ENCODE peak calls at places on chromosome 17, in nine cellular contexts. E, X, F, H, Z, Q, R, D and G are unnamed samples.

GRCh38 chr17:4679652-4680051 is 24.3 kb downstream of the PELP1 start:
- DNase-seq in F (no peak), E (no peak), Z (no peak), H (no peak), Q (no peak), D (no peak), X (no peak), R (no peak), G (no peak)

GRCh38 chr17:3893003-3893719 is at the start of gene CAMKK1:
- DNase-seq in R (peak), E (peak), X (peak), Q (peak), D (peak), H (peak), Z (peak), F (peak), G (peak)

GRCh38 chr17:46777943-46778915 is 40.3 kb downstream of the WNT3 start:
- DNase-seq in R (peak), E (no peak), D (no peak), H (peak), Z (no peak), Q (no peak), X (no peak), F (no peak), G (no peak)

GRCh38 chr17:76422860-76423259 is 30.1 kb downstream of the UBE2O start:
- DNase-seq in H (no peak), D (no peak), Q (no peak), F (no peak), X (no peak), Z (no peak), R (no peak), E (no peak), G (no peak)

GRCh38 chr17:35073183-35073790 is 9.8 kb upstream of the RFFL start:
- DNase-seq in D (no peak), R (no peak), H (no peak), X (no peak), F (no peak), E (no peak), Q (no peak), Z (no peak), G (no peak)

GRCh38 chr17:69654981-69655581 is 240.6 kb downstream of the MAP2K6 start:
- DNase-seq in Q (no peak), X (no peak), E (no peak), F (no peak), D (no peak), H (no peak), R (no peak), Z (no peak), G (no peak)

GRCh38 chr17:41544497-41544896 is 16.4 kb upstream of the KRT19 start:
- DNase-seq in F (no peak), X (no peak), R (peak), H (peak), Q (no peak), D (no peak), E (no peak), Z (peak), G (no peak)

GRCh38 chr17:67520282-67520906 is 143.3 kb downstream of the PITPNC1 start:
- DNase-seq in Q (no peak), D (no peak), R (no peak), X (no peak), E (no peak), F (no peak), H (no peak), Z (no peak), G (no peak)

GRCh38 chr17:82059272-82060000 is 6.2 kb downstream of the DUS1L start:
- DNase-seq in R (no peak), F (no peak), D (no peak), X (no peak), H (no peak), Z (no peak), E (no peak), Q (peak), G (no peak)

GRCh38 chr17:80153004-80153403 is 6.1 kb upstream of the EIF4A3 start:
- DNase-seq in H (no peak), Q (no peak), E (no peak), F (no peak), Z (no peak), D (no peak), R (no peak), X (no peak), G (no peak)

GRCh38 chr17:49861150-49861884 is 13.4 kb upstream of the TAC4 start:
- DNase-seq in R (peak), X (no peak), Z (peak), Q (no peak), H (peak), D (no peak), E (peak), F (no peak), G (peak)

GRCh38 chr17:73109603-73110002 is 17.1 kb upstream of the SLC39A11 start:
- DNase-seq in X (no peak), Z (no peak), D (no peak), H (no peak), R (no peak), F (no peak), E (no peak), Q (no peak), G (no peak)

GRCh38 chr17:45895304-45895968 is 1.1 kb downstream of the MAPT start:
- DNase-seq in Q (no peak), D (no peak), E (no peak), Z (peak), R (peak), H (no peak), F (no peak), X (no peak), G (peak)

GRCh38 chr17:44842748-44843147 is 4.9 kb upstream of the HIGD1B start:
- DNase-seq in Q (no peak), X (no peak), Z (peak), E (no peak), F (no peak), H (no peak), D (no peak), R (peak), G (no peak)

GRCh38 chr17:77354721-77355455 is 214.1 kb downstream of the SEC14L1 start:
- DNase-seq in F (peak), X (peak), H (no peak), Q (peak), Z (peak), R (no peak), E (no peak), D (peak), G (peak)

GRCh38 chr17:77323413-77324171 is 182.8 kb downstream of the SEC14L1 start:
- DNase-seq in Z (peak), E (no peak), R (no peak), Q (peak), H (peak), X (peak), F (no peak), D (peak), G (no peak)

GRCh38 chr17:32323784-32324590 is 18.0 kb downstream of the C17orf75 start:
- DNase-seq in R (peak), E (peak), F (no peak), H (no peak), D (no peak), X (no peak), Q (peak), Z (no peak), G (no peak)

GRCh38 chr17:50214986-50215730 is 13.7 kb upstream of the COL1A1 start:
- DNase-seq in E (no peak), R (no peak), F (peak), X (no peak), Q (no peak), Z (no peak), H (no peak), D (no peak), G (no peak)

DNA sequence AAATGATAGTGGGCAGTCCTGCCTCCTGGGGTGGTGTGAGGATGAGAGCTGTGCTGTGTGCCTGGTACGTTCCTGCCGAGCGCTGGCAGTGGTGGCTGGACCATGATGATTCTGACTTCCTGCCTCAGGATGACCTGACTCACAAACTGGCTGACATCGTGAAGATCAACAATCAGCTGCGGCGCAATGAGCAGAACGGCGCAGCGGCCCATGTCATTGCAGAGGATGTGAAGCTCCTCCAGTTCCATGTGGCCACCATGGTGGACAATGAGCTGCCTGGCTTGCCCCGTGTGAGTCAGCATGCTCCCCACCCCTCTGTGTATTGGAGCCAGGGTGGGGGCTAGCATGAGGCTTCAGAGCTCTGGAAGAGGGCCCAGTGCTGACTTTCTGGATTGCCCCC is 13.1 kb downstream of the POLR2A start:
- DNase-seq in R (no peak), H (no peak), D (no peak), Q (no peak), F (no peak), Z (no peak), X (no peak), E (no peak), G (no peak)
- TF ChIP-seq CTCF in R (no peak), H (no peak), D (no peak), Q (no peak), F (no peak), Z (no peak), X (no peak), E (no peak), G (no peak)

GRCh38 chr17:40342575-40343058 is 21.9 kb downstream of the GJD3 start:
- DNase-seq in D (no peak), E (no peak), Z (no peak), Q (no peak), H (no peak), F (no peak), X (no peak), R (no peak), G (no peak)

GRCh38 chr17:40341808-40342574 is 22.5 kb downstream of the GJD3 start:
- DNase-seq in Z (peak), E (peak), X (peak), R (peak), Q (peak), F (peak), H (peak), D (peak), G (peak)

GRCh38 chr17:40340327-40340726 is 24.2 kb downstream of the GJD3 start:
- DNase-seq in F (no peak), Z (no peak), X (no peak), H (no peak), E (no peak), D (no peak), Q (no peak), R (no peak), G (no peak)

GRCh38 chr17:40339068-40339699 is 25.4 kb downstream of the GJD3 start:
- DNase-seq in E (no peak), F (no peak), D (no peak), X (no peak), H (no peak), Z (no peak), Q (no peak), R (no peak), G (no peak)

DNA sequence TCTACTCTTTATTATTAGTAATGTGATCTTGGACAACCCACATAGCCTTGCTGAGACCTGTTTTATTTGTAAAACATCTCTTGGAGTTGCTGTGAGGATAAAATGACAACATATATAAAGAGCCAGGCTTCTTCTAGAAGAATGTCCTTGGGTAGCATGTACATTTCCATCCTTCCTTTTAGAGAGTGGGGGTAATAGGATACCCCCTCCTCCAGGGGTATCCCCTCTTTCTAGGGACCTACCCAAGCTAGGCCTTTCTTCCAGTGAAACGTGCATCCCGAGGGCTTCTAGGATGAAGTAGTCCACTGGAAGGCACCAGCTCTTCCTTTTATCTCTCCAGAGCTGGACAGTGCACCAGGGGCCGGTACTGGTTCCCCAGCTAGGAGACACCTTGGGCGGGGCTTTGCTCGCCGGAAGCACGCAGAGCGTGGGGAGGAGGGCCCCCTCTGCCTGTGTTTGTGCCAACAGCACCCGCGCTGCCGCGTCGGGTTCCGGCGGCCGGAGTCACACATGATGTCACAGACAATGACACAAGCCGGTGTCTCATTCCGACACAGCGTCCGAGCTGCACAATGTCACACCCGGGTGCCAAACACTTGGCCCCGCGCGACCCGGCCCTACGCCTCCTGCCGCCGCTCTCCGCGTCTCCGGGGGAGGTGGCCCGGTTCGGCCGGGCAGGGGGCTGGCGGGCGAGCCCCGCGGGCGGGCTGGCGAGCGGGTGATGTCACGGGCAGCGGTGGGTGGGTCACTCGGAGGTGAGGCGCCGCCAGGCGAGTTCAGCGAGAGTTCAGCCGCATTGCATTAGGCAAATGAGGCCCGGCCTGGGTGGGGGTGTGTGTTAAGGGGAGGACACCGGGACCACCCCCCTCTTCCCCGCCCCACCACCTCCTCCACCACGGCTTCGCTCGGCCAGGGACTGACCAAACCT is 23.4 kb downstream of the GJD3 start:
- DNase-seq in R (peak), H (peak), X (peak), D (peak), F (peak), E (peak), Q (peak), Z (peak), G (peak)
- H3K4me3 ChIP-seq in R (peak), H (peak), X (peak), D (peak), F (peak), E (peak), Q (peak), Z (peak), G (peak)

DNA sequence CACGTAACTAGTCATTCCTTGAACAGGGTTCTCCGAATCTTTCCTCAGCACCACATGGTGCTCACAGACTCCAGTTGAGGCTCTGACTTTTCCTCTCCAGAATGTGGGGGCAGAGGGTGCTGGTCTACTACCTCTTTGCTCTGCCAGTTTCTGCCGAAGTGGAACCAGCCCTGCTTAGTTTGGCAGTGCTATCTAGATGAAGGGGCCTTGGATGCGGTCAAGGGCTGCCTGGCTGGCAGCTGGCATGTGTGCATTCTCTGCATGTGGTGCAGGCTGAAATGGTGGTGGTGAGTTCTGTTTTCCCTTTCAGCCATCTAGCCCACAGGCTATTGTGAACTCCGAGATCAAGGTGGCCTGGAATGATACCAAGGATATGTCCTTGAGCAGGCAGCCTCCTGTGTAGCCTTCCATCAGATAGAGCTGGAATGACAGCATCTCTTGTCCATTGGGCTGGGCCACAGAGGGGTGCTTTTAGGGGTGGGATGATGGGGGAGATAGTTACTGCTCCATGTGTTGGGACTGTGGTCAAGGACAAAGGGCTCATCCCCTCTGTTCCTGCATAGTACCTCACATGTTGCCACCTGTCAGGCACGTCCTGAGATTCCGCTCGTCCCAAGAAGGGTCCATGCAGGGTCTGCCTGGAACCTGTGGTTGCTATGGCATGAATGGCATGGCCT is 2.0 kb downstream of the DYNLL2 start:
- DNase-seq in D (no peak), H (peak), Z (no peak), F (no peak), Q (no peak), X (no peak), R (no peak), E (no peak), G (no peak)
- H3K27ac ChIP-seq in D (no peak), H (no peak), Z (no peak), F (peak), Q (peak), X (peak), R (no peak), E (peak), G (peak)

DNA sequence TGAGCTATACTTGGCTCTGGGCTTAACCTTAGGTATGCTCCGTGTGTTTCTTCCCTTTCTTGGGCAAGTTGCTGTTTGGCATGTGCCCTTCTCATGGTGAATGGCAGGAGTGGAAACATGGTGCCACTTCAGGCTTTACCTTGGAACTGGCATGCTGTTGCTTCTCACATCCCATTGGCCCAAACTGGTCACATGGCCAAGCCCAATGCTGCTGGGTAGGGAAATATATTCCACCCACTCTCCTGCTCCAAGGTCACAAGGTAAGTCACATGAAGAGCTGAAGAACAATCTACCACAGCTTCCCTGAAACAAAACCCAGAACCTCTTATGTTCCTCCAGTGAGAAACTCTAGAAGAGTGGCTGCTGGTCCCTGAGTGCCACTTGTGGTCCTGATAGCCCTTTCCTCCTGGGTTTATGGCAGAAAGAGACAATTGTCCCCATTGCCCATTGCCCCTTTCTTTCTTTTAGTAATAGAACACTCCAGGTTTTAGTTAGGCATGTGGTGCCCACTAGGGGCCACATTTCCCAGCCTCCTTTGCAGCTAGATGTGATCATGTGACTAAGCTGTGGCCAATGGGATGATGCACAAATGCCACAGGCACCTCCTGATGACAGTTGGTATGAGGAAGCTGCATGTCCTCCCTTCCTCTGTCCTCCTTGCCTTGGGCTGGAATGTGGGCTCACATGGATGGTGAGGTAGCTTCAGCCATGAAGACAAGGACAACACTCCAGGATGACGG is 50.3 kb downstream of the MEOX1 start:
- DNase-seq in Q (no peak), X (no peak), F (no peak), R (no peak), E (no peak), H (peak), D (no peak), Z (no peak), G (no peak)
- TF ChIP-seq CTCF in Q (no peak), X (no peak), F (no peak), R (no peak), E (no peak), H (no peak), D (no peak), Z (no peak), G (no peak)